ENCODE peak calls at places on chromosomes 7 and 10, in ten cellular contexts. X, O, Z, Y, L, T, I, G, B and U are unnamed samples.
A peak's percentile ranks its signal among the peaks of the same experiment; 100 is the strongest.

GRCh38 chr10:16910795-16911164 is 93.6 kb upstream of the RSU1 start:
- DNase-seq in X (no peak), O (no peak), Z (no peak), Y (no peak), L (no peak), T (no peak), I (no peak), G (no peak), B (no peak), U (no peak)

GRCh38 chr10:108567899-108568752 is 1355.2 kb downstream of the XPNPEP1 start:
- DNase-seq in X (no peak), O (no peak), Z (no peak), Y (no peak), L (no peak), T (no peak), I (no peak), G (no peak), B (no peak), U (no peak)

GRCh38 chr7:44853391-44853790 is 5.5 kb upstream of the H2AZ2 start:
- DNase-seq in X (no peak), O (no peak), Z (no peak), Y (no peak), L (no peak), T (no peak), I (peak; percentile 17), G (no peak), B (no peak), U (no peak)

GRCh38 chr7:113996405-113996804 is 77.6 kb upstream of the PPP1R3A start:
- DNase-seq in X (no peak), O (no peak), Z (no peak), Y (no peak), L (no peak), T (no peak), I (no peak), G (no peak), B (no peak), U (no peak)

GRCh38 chr10:16674147-16674703 is 143.0 kb downstream of the RSU1 start:
- DNase-seq in X (no peak), O (no peak), Z (no peak), Y (no peak), L (no peak), T (no peak), I (no peak), G (no peak), B (no peak), U (no peak)

GRCh38 chr7:37354661-37355131 is 94.0 kb downstream of the ELMO1 start:
- DNase-seq in X (peak; percentile 79), O (peak; percentile 81), Z (peak; percentile 65), Y (peak; percentile 82), L (no peak), T (peak; percentile 95), I (no peak), G (no peak), B (peak; percentile 40), U (peak; percentile 75)

GRCh38 chr7:129635300-129636029 is 23.9 kb downstream of the NRF1 start:
- DNase-seq in X (peak; percentile 46), O (peak; percentile 43), Z (peak; percentile 81), Y (peak; percentile 76), L (peak; percentile 62), T (no peak), I (peak; percentile 81), G (peak; percentile 26), B (peak; percentile 77), U (peak; percentile 61)

GRCh38 chr10:132735341-132735775 is 50.6 kb downstream of the NKX6-2 start:
- DNase-seq in X (no peak), O (no peak), Z (no peak), Y (no peak), L (no peak), T (no peak), I (no peak), G (no peak), B (no peak), U (no peak)

GRCh38 chr7:121160150-121161008 is 168.4 kb upstream of the WNT16 start:
- DNase-seq in X (no peak), O (no peak), Z (no peak), Y (no peak), L (no peak), T (no peak), I (no peak), G (no peak), B (no peak), U (no peak)

GRCh38 chr7:92749327-92749730 is 87.0 kb downstream of the CDK6 start:
- DNase-seq in X (no peak), O (no peak), Z (peak; percentile 29), Y (no peak), L (no peak), T (no peak), I (no peak), G (no peak), B (no peak), U (no peak)

DNA sequence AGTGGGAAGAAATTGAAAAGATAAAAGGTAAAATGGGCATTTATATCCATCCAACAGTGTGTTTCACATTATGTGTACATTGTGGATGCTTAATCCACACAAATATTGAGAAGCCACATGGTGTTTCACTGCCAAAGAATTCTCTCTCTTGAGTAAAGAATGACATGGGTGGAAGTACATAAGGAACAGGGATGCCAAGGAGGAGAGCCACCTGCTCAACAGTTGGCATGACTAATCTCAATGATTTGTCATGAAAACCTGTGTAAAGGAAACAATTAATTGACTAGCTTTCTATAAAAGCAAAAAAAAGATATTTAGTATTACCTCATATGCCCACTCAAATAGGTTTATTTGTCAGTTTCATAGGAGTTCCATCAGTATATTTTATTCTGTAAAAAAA is 43.1 kb downstream of the MAGI2 start:
- DNase-seq in X (no peak), O (no peak), Z (no peak), Y (no peak), L (no peak), T (no peak), I (no peak), G (no peak), B (no peak), U (no peak)
- H3K4me3 ChIP-seq in X (no peak overlapping the region), O (no peak overlapping the region), Z (no peak overlapping the region), Y (no peak overlapping the region), L (no peak overlapping the region), T (no peak overlapping the region), I (no peak overlapping the region), G (no peak overlapping the region), B (no peak overlapping the region), U (no peak overlapping the region)

GRCh38 chr7:50449881-50450690 is at the start of gene FIGNL1:
- DNase-seq in X (peak; percentile 72), O (peak; percentile 82), Z (peak; percentile 78), Y (peak; percentile 95), L (peak; percentile 72), T (no peak), I (peak; percentile 82), G (peak; percentile 59), B (peak; percentile 81), U (peak; percentile 84)
- TF ChIP-seq POLR2A in X (peak; percentile 25), O (peak; percentile 65), Z (peak; percentile 17), Y (no peak), L (peak; percentile 45), T (no peak), I (peak; percentile 81), G (no peak), B (peak; percentile 69), U (peak; percentile 51)

GRCh38 chr7:112080441-112080840 is 125.8 kb downstream of the DOCK4 start:
- DNase-seq in X (peak; percentile 23), O (no peak), Z (peak; percentile 35), Y (no peak), L (no peak), T (no peak), I (peak; percentile 94), G (no peak), B (no peak), U (no peak)

GRCh38 chr7:112079671-112080070 is 126.5 kb downstream of the DOCK4 start:
- DNase-seq in X (no peak), O (no peak), Z (no peak), Y (no peak), L (no peak), T (no peak), I (no peak), G (no peak), B (no peak), U (no peak)

GRCh38 chr7:112081778-112082177 is 124.4 kb downstream of the DOCK4 start:
- DNase-seq in X (peak; percentile 30), O (no peak), Z (peak; percentile 52), Y (no peak), L (no peak), T (no peak), I (no peak), G (no peak), B (no peak), U (no peak)

GRCh38 chr7:112079122-112079521 is 127.1 kb downstream of the DOCK4 start:
- DNase-seq in X (no peak), O (no peak), Z (no peak), Y (no peak), L (no peak), T (no peak), I (no peak), G (no peak), B (no peak), U (no peak)

DNA sequence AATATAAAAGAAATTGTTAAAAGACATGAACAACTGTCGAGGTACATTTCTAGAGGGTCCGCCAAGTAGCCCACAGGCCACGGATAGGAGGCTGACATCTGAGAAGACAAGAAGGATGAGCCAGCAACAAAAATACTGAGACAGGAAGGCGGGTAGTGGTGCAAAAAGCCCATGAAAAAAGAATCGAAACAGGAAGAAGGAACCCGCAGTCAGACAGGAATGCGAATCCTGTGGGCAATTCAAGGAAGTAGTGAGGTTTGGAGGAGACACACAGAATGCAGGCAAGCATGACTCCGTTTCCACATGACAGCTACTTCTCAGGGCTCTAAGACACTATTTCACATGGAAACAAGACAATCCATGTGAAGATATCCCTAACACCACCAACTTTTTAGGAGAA is 125.2 kb downstream of the DOCK4 start:
- DNase-seq in X (peak; percentile 24), O (peak; percentile 28), Z (peak; percentile 46), Y (no peak), L (peak; percentile 29), T (no peak), I (peak; percentile 72), G (no peak), B (no peak), U (no peak)
- H3K27ac ChIP-seq in X (peak overlapping the region; percentile 18), O (peak overlapping the region; percentile 56), Z (peak overlapping the region; percentile 68), Y (peak overlapping the region; percentile 55), L (peak overlapping the region; percentile 27), T (no peak overlapping the region), I (peak overlapping the region; percentile 76), G (no peak overlapping the region), B (peak overlapping the region; percentile 74), U (peak overlapping the region; percentile 58)

GRCh38 chr7:128029405-128029995 is 1.7 kb downstream of the LRRC4 start:
- DNase-seq in X (no peak), O (no peak), Z (no peak), Y (peak; percentile 76), L (no peak), T (no peak), I (no peak), G (no peak), B (no peak), U (no peak)
- H3K4me3 ChIP-seq in X (no peak overlapping the region), O (no peak overlapping the region), Z (no peak overlapping the region), Y (peak overlapping the region; percentile 88), L (no peak overlapping the region), T (no peak overlapping the region), I (no peak overlapping the region), G (no peak overlapping the region), B (no peak overlapping the region), U (no peak overlapping the region)